ENCODE peak calls at places on chromosomes 6 and 20, in four cellular contexts. K is central memory CD8-positive, alpha-beta T cell; A is OCI-LY7; R is ureter. L is an unnamed sample.

GRCh38 chr6:16322666-16323312 is 84.4 kb downstream of the GMPR start:
- DNase-seq in K (peak; percentile 47), A (peak; percentile 55), R (peak; percentile 61), L (no peak)

GRCh38 chr6:92617726-92618125 is 801.6 kb downstream of the EPHA7 start:
- DNase-seq in K (no peak), A (no peak), R (no peak), L (no peak)

GRCh38 chr6:127302728-127303675 is 36.3 kb downstream of the RNF146 start:
- DNase-seq in K (no peak), A (peak; percentile 73), R (peak; percentile 50), L (no peak)

GRCh38 chr20:35618372-35619131 is 2.9 kb downstream of the SPAG4 start:
- DNase-seq in K (no peak), A (peak; percentile 58), R (no peak), L (no peak)

GRCh38 chr20:25221592-25222460 is 26.1 kb upstream of the PYGB start:
- DNase-seq in K (no peak), A (no peak), R (peak; percentile 75), L (no peak)

GRCh38 chr20:4869290-4870193 is 131.8 kb downstream of the SLC23A2 start:
- DNase-seq in K (no peak), A (no peak), R (no peak), L (no peak)

GRCh38 chr6:118968416-118968815 is 33.5 kb upstream of the MCM9 start:
- DNase-seq in K (no peak), A (peak; percentile 5), R (no peak), L (no peak)

GRCh38 chr6:163355471-163355991 is 59.0 kb upstream of the QKI start:
- DNase-seq in K (no peak), A (no peak), R (no peak), L (no peak)

GRCh38 chr6:135922170-135922569 is 70.7 kb downstream of the PDE7B start:
- DNase-seq in K (no peak), A (no peak), R (no peak), L (no peak)

GRCh38 chr20:40197744-40198143 is 491.3 kb downstream of the MAFB start:
- DNase-seq in K (no peak), A (no peak), R (no peak), L (no peak)